ENCODE peak calls at places on chromosomes 4 and X, in four cellular contexts. One of them, this sample, is unnamed.

GRCh38 chr4:97912151-97912550 is 231.1 kb downstream of the STPG2 start:
- DNase-seq in HCT116: no peak
- DNase-seq in GM12878: no peak
- DNase-seq in H1: no peak
- DNase-seq in this sample: no peak

GRCh38 chr4:156889616-156890594 is 81.7 kb downstream of the PDGFC start:
- DNase-seq in H1: no peak
- DNase-seq in HCT116: no peak
- DNase-seq in GM12878: no peak
- DNase-seq in this sample: no peak

GRCh38 chr4:85491527-85491926 is 16.6 kb downstream of the ARHGAP24 start:
- DNase-seq in HCT116: no peak
- DNase-seq in H1: no peak
- DNase-seq in GM12878: no peak
- DNase-seq in this sample: no peak

GRCh38 chrX:14529288-14529989 is at the start of gene GLRA2:
- DNase-seq in HCT116: no peak
- DNase-seq in GM12878: no peak
- DNase-seq in H1: peak
- DNase-seq in this sample: no peak

GRCh38 chrX:55167124-55167523 is 53.0 kb upstream of the PAGE5 start:
- DNase-seq in H1: no peak
- DNase-seq in HCT116: peak
- DNase-seq in GM12878: no peak
- DNase-seq in this sample: no peak

GRCh38 chrX:120356084-120356483 is 5.8 kb upstream of the ATP1B4 start:
- DNase-seq in HCT116: no peak
- DNase-seq in GM12878: no peak
- DNase-seq in H1: no peak
- DNase-seq in this sample: no peak

GRCh38 chrX:84259868-84260267 is 71.9 kb upstream of the RPS6KA6 start:
- DNase-seq in GM12878: no peak
- DNase-seq in H1: no peak
- DNase-seq in HCT116: no peak
- DNase-seq in this sample: no peak

GRCh38 chr4:71004281-71004851 is 10.9 kb downstream of the DCK start:
- DNase-seq in H1: peak
- DNase-seq in GM12878: no peak
- DNase-seq in HCT116: no peak
- DNase-seq in this sample: no peak

GRCh38 chr4:128288689-128289106 is 1.1 kb upstream of the PGRMC2 start:
- DNase-seq in H1: no peak
- DNase-seq in HCT116: no peak
- DNase-seq in GM12878: peak
- DNase-seq in this sample: no peak

GRCh38 chrX:125293792-125294780 is 25.6 kb upstream of the TEX13C start:
- DNase-seq in HCT116: no peak
- DNase-seq in H1: no peak
- DNase-seq in GM12878: no peak
- DNase-seq in this sample: no peak

GRCh38 chr4:118417325-118417724 is 64.5 kb upstream of the PRSS12 start:
- DNase-seq in H1: no peak
- DNase-seq in GM12878: no peak
- DNase-seq in HCT116: no peak
- DNase-seq in this sample: no peak

GRCh38 chrX:10781847-10782530 is 161.6 kb upstream of the MID1 start:
- DNase-seq in H1: no peak
- DNase-seq in GM12878: no peak
- DNase-seq in HCT116: no peak
- DNase-seq in this sample: no peak

GRCh38 chr4:121711263-121712000 is 14.7 kb upstream of the ANXA5 start:
- DNase-seq in H1: peak
- DNase-seq in GM12878: no peak
- DNase-seq in HCT116: peak
- DNase-seq in this sample: peak

DNA sequence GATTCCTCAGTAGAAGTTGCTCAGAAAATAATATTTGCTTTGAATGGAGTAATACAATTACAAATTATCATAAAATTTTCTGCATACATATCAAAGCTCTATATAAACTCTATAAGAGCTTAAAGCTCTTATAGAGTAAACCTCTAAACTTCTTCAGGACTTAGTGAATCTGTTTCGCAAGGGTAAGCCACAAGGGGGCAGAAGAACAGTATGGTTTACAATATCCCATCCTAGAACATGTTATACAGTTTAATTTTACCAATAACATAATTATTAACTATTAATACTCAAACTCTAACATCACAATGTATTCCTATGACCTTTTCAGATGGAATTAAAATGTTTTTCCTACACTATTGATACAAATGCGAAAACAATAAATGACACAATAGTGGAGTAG is 33.8 kb upstream of the SPANXN1 start:
- DNase-seq in GM12878: no peak
- DNase-seq in HCT116: no peak
- DNase-seq in H1: no peak
- DNase-seq in this sample: no peak
- TF ChIP-seq EGR1 in GM12878: no peak
- TF ChIP-seq EGR1 in HCT116: no peak
- TF ChIP-seq EGR1 in H1: no peak
- TF ChIP-seq EGR1 in this sample: no peak

GRCh38 chr4:87975466-87975865 is at the start of gene SPP1:
- DNase-seq in H1: no peak
- DNase-seq in GM12878: no peak
- DNase-seq in HCT116: no peak
- DNase-seq in this sample: no peak
- H3K4me3 ChIP-seq in H1: no peak
- H3K4me3 ChIP-seq in GM12878: no peak
- H3K4me3 ChIP-seq in HCT116: peak
- H3K4me3 ChIP-seq in this sample: no peak

GRCh38 chr4:3294401-3295241 is 1.8 kb downstream of the RGS12 start:
- DNase-seq in GM12878: no peak
- DNase-seq in HCT116: no peak
- DNase-seq in H1: no peak
- DNase-seq in this sample: no peak
- TF ChIP-seq EGR1 in GM12878: no peak
- TF ChIP-seq EGR1 in HCT116: no peak
- TF ChIP-seq EGR1 in H1: no peak
- TF ChIP-seq EGR1 in this sample: no peak

DNA sequence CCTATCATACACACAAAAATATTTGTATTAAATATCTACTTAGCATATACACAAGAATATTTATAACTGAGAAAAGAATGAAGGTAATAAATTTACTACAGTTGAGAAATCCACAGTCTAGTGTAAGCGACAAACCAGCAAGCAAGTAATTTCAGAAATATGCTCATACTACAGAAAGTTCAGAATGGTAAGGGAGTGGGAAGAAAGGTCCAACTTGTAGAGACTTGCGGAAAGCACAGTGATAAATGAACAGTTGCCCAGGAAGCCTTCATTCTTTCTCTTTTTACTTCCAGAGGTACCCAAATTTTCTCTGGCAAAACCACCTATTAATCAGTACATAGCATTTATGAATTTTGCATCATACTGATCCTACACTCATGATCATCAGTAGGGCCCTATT is 438.1 kb upstream of the PCDH10 start:
- DNase-seq in H1: no peak
- DNase-seq in HCT116: no peak
- DNase-seq in GM12878: no peak
- DNase-seq in this sample: no peak
- H3K4me3 ChIP-seq in H1: no peak
- H3K4me3 ChIP-seq in HCT116: no peak
- H3K4me3 ChIP-seq in GM12878: no peak
- H3K4me3 ChIP-seq in this sample: no peak

GRCh38 chr4:74590476-74590875 is 145.5 kb downstream of the AREG start:
- DNase-seq in H1: no peak
- DNase-seq in HCT116: no peak
- DNase-seq in GM12878: no peak
- DNase-seq in this sample: no peak
- TF ChIP-seq EGR1 in H1: no peak
- TF ChIP-seq EGR1 in HCT116: no peak
- TF ChIP-seq EGR1 in GM12878: no peak
- TF ChIP-seq EGR1 in this sample: no peak

GRCh38 chr4:25795566-25796454 is 67.0 kb downstream of the SEL1L3 start:
- DNase-seq in H1: peak
- DNase-seq in GM12878: no peak
- DNase-seq in HCT116: no peak
- DNase-seq in this sample: no peak
- H3K4me3 ChIP-seq in H1: no peak
- H3K4me3 ChIP-seq in GM12878: no peak
- H3K4me3 ChIP-seq in HCT116: no peak
- H3K4me3 ChIP-seq in this sample: no peak

GRCh38 chrX:103614999-103615398 is 7.2 kb downstream of the TCEAL3 start:
- DNase-seq in HCT116: no peak
- DNase-seq in GM12878: no peak
- DNase-seq in H1: no peak
- DNase-seq in this sample: no peak
- TF ChIP-seq EGR1 in HCT116: no peak
- TF ChIP-seq EGR1 in GM12878: no peak
- TF ChIP-seq EGR1 in H1: no peak
- TF ChIP-seq EGR1 in this sample: no peak

GRCh38 chr4:62377245-62377644 is 1177.1 kb downstream of the ADGRL3 start:
- DNase-seq in GM12878: no peak
- DNase-seq in H1: no peak
- DNase-seq in HCT116: no peak
- DNase-seq in this sample: no peak

DNA sequence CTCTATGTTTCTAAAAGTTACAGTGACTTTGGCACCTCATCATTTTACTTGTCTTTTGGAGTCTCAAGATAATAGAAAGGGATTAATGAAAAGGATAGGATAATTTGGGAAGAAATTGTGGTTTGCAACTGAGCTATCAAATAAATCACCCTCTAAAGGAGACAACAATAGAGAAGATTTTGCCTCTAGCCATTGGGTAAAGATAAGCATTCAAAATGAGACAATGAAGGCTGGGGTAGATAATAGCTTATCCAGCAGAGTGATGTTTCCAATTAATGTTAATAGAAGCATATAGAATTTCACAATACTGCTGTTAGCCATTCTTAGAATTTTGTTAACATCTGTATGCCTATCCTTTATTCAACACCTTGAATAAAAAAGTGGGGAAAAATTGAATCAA is 1177.6 kb downstream of the ADGRL3 start:
- DNase-seq in HCT116: no peak
- DNase-seq in H1: no peak
- DNase-seq in GM12878: no peak
- DNase-seq in this sample: no peak
- H3K4me3 ChIP-seq in HCT116: no peak
- H3K4me3 ChIP-seq in H1: no peak
- H3K4me3 ChIP-seq in GM12878: no peak
- H3K4me3 ChIP-seq in this sample: no peak

GRCh38 chr4:90842960-90843359 is 715.8 kb downstream of the CCSER1 start:
- DNase-seq in GM12878: peak
- DNase-seq in HCT116: no peak
- DNase-seq in H1: no peak
- DNase-seq in this sample: no peak
- TF ChIP-seq EGR1 in GM12878: no peak
- TF ChIP-seq EGR1 in HCT116: no peak
- TF ChIP-seq EGR1 in H1: no peak
- TF ChIP-seq EGR1 in this sample: no peak

This sample was measured in K562.